ENCODE peak calls at places on chromosomes 11 and 22, in four cellular contexts. K is BJ, B is tibial artery, X is astrocyte of the spinal cord. Q is an unnamed sample.

GRCh38 chr22:22076937-22077703 is 94.5 kb upstream of the TOP3B start:
- DNase-seq in K (no peak), B (no peak), X (no peak), Q (peak; percentile 27)

GRCh38 chr22:45246060-45246985 is 5.6 kb upstream of the KIAA0930 start:
- DNase-seq in K (peak; percentile 97), B (no peak), X (peak; percentile 92), Q (peak; percentile 99)

GRCh38 chr11:16404781-16405180 is 48.4 kb upstream of the SOX6 start:
- DNase-seq in K (no peak), B (no peak), X (no peak), Q (no peak)

GRCh38 chr11:3203221-3204043 is 15.2 kb downstream of the MRGPRG start:
- DNase-seq in K (no peak), B (peak; percentile 5), X (no peak), Q (no peak)

GRCh38 chr22:20804650-20805049 is 30.7 kb downstream of the SERPIND1 start:
- DNase-seq in K (no peak), B (no peak), X (no peak), Q (no peak)

GRCh38 chr11:133967599-133968238 is 11.0 kb upstream of the IGSF9B start:
- DNase-seq in K (no peak), B (no peak), X (no peak), Q (no peak)

GRCh38 chr11:72297828-72298227 is 53.9 kb upstream of the PHOX2A start:
- DNase-seq in K (no peak), B (no peak), X (no peak), Q (no peak)

GRCh38 chr11:8913961-8914660 is 3.1 kb downstream of the AKIP1 start:
- DNase-seq in K (no peak), B (no peak), X (peak; percentile 41), Q (peak; percentile 74)

GRCh38 chr11:25855916-25856315 is 476.0 kb upstream of the ANO3 start:
- DNase-seq in K (no peak), B (no peak), X (no peak), Q (no peak)

GRCh38 chr22:31126869-31127175 is 4.1 kb downstream of the INPP5J start:
- DNase-seq in K (no peak), B (no peak), X (no peak), Q (no peak)

GRCh38 chr11:71235719-71236118 is 16.7 kb downstream of the SHANK2 start:
- DNase-seq in K (no peak), B (no peak), X (no peak), Q (no peak)

GRCh38 chr11:100793525-100793924 is 106.4 kb downstream of the ARHGAP42 start:
- DNase-seq in K (no peak), B (no peak), X (no peak), Q (no peak)

GRCh38 chr22:36858156-36858555 is 2.6 kb upstream of the NCF4 start:
- DNase-seq in K (no peak), B (no peak), X (no peak), Q (no peak)

GRCh38 chr22:27576815-27577564 is 224.6 kb downstream of the MN1 start:
- DNase-seq in K (peak; percentile 15), B (no peak), X (peak; percentile 80), Q (peak; percentile 74)

GRCh38 chr11:76770642-76771445 is 12.3 kb upstream of the TSKU start:
- DNase-seq in K (peak; percentile 95), B (peak; percentile 88), X (peak; percentile 98), Q (peak; percentile 98)

GRCh38 chr22:37154925-37155712 is 5.4 kb upstream of the IL2RB start:
- DNase-seq in K (no peak), B (no peak), X (no peak), Q (no peak)

GRCh38 chr11:3833461-3833860 is 7.3 kb downstream of the RHOG start:
- DNase-seq in K (no peak), B (no peak), X (no peak), Q (no peak)

GRCh38 chr11:117627259-117627658 is 169.8 kb downstream of the DSCAML1 start:
- DNase-seq in K (no peak), B (no peak), X (no peak), Q (no peak)

GRCh38 chr11:122601131-122602125 is 54.1 kb upstream of the UBASH3B start:
- DNase-seq in K (peak; percentile 65), B (no peak), X (peak; percentile 38), Q (peak; percentile 81)

GRCh38 chr11:6400431-6401345 is 10.4 kb downstream of the SMPD1 start:
- DNase-seq in K (no peak), B (no peak), X (no peak), Q (no peak)

GRCh38 chr11:15824060-15824459 is 532.3 kb downstream of the SOX6 start:
- DNase-seq in K (no peak), B (no peak), X (no peak), Q (peak; percentile 77)

GRCh38 chr22:34804588-34804987 is 261.4 kb upstream of the ISX start:
- DNase-seq in K (no peak), B (no peak), X (no peak), Q (no peak)

GRCh38 chr22:46619240-46619829 is 851 bp upstream of the GRAMD4 start:
- DNase-seq in K (no peak), B (no peak), X (peak; percentile 66), Q (no peak)

GRCh38 chr22:27258773-27259172 is 542.8 kb downstream of the MN1 start:
- DNase-seq in K (no peak), B (no peak), X (no peak), Q (no peak)

GRCh38 chr22:46149493-46149997 is 781 bp upstream of the PPARA start:
- DNase-seq in K (no peak), B (peak; percentile 51), X (peak; percentile 10), Q (peak; percentile 30)

GRCh38 chr22:44957267-44957905 is 52.4 kb downstream of the PHF21B start:
- DNase-seq in K (no peak), B (no peak), X (no peak), Q (no peak)

GRCh38 chr11:110565344-110565684 is 135.6 kb downstream of the FDX1 start:
- DNase-seq in K (no peak), B (no peak), X (peak; percentile 6), Q (peak; percentile 70)

GRCh38 chr22:40690370-40690769 is 11.1 kb downstream of the MCHR1 start:
- DNase-seq in K (no peak), B (no peak), X (no peak), Q (no peak)

GRCh38 chr11:125304111-125304639 is 139.6 kb downstream of the PKNOX2 start:
- DNase-seq in K (no peak), B (no peak), X (no peak), Q (no peak)

GRCh38 chr22:35480627-35481565 is 59.7 kb upstream of the RASD2 start:
- DNase-seq in K (no peak), B (no peak), X (no peak), Q (peak; percentile 30)

GRCh38 chr11:64441127-64441526 is 82.2 kb downstream of the RPS6KA4 start:
- DNase-seq in K (no peak), B (no peak), X (no peak), Q (no peak)

GRCh38 chr11:61832758-61833157 is 4.7 kb downstream of the FADS2 start:
- DNase-seq in K (no peak), B (no peak), X (no peak), Q (no peak)

GRCh38 chr11:45959851-45960250 is 37.4 kb downstream of the LARGE2 start:
- DNase-seq in K (no peak), B (no peak), X (peak; percentile 25), Q (no peak)

GRCh38 chr11:47477323-47477722 is 28.4 kb upstream of the RAPSN start:
- DNase-seq in K (no peak), B (no peak), X (no peak), Q (no peak)

DNA sequence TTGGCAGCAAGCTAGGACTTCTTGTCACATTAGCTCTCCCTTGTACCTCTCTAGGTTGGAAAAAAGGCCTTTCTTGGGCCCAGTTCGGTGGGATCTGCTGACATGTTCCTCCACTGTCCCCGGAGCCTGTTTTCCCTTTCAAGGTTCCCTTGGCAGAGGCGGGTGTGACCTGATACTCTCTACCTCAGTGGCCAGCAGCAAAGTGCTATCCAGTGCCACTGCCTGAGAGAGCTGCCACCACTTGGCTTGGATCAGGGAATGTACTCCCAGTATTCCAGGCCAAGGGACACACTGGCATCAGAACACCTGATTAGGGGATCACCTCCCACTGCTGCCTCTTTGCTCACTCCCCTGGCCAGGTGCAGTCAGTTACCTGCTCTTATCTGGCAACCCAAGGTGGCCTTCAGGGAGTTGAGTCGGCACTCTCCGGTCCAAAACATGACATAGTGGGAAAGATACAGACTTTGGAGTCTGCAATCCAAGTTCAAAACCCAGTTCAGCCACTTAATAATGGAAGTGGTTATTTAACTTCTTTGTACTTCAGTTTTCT is 17.8 kb upstream of the NAV2 start:
- DNase-seq in K (no peak), B (no peak), X (no peak), Q (no peak)
- TF ChIP-seq CTCF in K (no peak), B (no peak), X (no peak), Q (no peak)

DNA sequence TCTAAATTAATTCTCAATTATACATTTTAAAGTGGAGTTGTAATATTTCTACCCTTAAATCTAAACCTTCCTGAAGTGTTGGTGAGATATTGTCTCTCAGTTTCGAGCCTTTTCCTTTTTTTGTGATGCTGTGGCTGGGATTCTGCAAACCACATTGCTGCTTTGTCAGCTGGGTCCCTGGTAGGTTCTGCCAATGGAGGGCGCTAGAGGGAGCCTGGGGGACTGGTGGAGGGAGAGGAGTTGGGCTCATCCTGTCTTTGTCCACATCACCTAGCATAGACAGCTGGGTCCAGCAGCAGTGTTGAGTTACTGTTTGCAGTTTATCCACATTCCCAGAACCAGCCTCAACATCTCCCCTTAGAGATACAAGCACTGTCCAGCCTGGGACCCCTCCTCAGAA is 41.0 kb downstream of the TRAF6 start:
- DNase-seq in K (no peak), B (no peak), X (peak; percentile 44), Q (no peak)
- TF ChIP-seq CTCF in K (peak; percentile 51), B (no peak), X (peak; percentile 74), Q (peak; percentile 52)

GRCh38 chr11:74744277-74744676 is 4.4 kb upstream of the RNF169 start:
- DNase-seq in K (no peak), B (no peak), X (no peak), Q (no peak)

GRCh38 chr11:74749127-74749964 is 697 bp downstream of the RNF169 start:
- DNase-seq in K (no peak), B (peak; percentile 23), X (peak; percentile 43), Q (peak; percentile 46)

GRCh38 chr11:74746868-74747267 is 1.8 kb upstream of the RNF169 start:
- DNase-seq in K (no peak), B (no peak), X (no peak), Q (no peak)

GRCh38 chr11:74749965-74750296 is 1.3 kb downstream of the RNF169 start:
- DNase-seq in K (no peak), B (no peak), X (no peak), Q (peak; percentile 22)

GRCh38 chr11:74748211-74749126 is at the start of gene RNF169:
- DNase-seq in K (peak; percentile 85), B (peak; percentile 98), X (peak; percentile 97), Q (peak; percentile 97)
- TF ChIP-seq CTCF in K (no peak), B (no peak), X (no peak), Q (no peak)

DNA sequence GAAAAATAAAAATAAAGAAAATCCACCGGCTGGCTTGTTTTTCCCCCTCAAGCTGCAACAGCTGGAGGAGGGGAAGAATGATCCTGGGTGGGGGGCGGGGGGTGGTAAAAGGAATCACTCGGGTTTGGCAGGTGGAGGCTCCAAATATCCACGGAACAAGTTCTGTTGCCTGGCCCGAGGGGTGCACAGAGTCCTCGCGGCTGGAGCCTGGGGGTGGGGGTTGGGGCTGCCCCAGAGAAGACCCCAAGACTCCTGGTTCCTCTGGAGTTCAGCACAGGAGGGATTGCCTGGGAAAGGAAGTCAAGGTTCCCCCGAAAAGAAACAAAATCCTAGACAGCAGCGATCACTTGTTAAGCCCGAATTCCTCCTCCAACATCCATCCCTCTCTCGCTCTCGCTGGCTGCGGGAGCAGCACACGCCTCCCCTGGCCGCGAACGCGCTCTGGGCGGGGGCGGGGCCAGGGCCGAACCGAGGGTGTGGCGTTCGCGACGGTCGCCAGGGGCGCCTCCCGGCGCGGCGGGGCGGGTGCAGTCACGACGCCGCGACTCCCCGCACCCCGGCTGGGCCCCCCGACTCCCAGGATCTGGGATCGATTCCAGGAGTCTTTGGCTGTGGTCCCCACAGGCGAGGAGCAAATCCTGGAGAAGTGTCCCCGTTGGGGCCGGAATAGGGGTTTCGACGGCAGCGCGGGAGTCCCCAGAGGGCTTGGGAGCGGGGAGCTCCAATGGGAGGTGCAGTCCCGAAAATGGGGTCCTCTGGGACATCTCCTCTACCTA is at the start of gene KCNA4:
- DNase-seq in K (no peak), B (no peak), X (no peak), Q (no peak)
- TF ChIP-seq CTCF in K (no peak), B (no peak), X (no peak), Q (no peak)

Q was measured in fibroblast of villous mesenchyme.